ENCODE peak calls at places on chromosomes 7 and 10, in five cellular contexts. W, B, G, I and F are unnamed samples.

GRCh38 chr7:152594801-152595200 is 81.1 kb downstream of the XRCC2 start:
- DNase-seq in B (no peak), G (no peak), W (no peak), I (no peak), F (no peak)

GRCh38 chr7:134355925-134356324 is 39.2 kb upstream of the SLC35B4 start:
- DNase-seq in B (no peak), G (no peak), I (no peak), W (no peak), F (no peak)

GRCh38 chr7:5582532-5582935 is 158.9 kb upstream of the TNRC18 start:
- DNase-seq in G (no peak), W (no peak), B (no peak), I (no peak), F (peak; percentile 64)

GRCh38 chr7:43332193-43332796 is 219.8 kb downstream of the HECW1 start:
- DNase-seq in W (no peak), I (no peak), G (no peak), B (no peak), F (no peak)

GRCh38 chr10:28679941-28680752 is 2.8 kb downstream of the BAMBI start:
- DNase-seq in I (no peak), G (no peak), W (no peak), B (no peak), F (no peak)

GRCh38 chr7:45919231-45919825 is 1.7 kb downstream of the IGFBP3 start:
- DNase-seq in B (no peak), W (no peak), I (no peak), G (no peak), F (no peak)

GRCh38 chr7:106485031-106485551 is 175.9 kb downstream of the CCDC71L start:
- DNase-seq in W (no peak), G (peak; percentile 3), I (no peak), B (peak; percentile 91), F (peak; percentile 11)

GRCh38 chr10:129969528-129970264 is 5.6 kb upstream of the EBF3 start:
- DNase-seq in W (no peak), G (no peak), B (no peak), I (no peak), F (peak; percentile 23)

GRCh38 chr10:34280599-34281374 is 534.3 kb downstream of the PARD3 start:
- DNase-seq in G (peak; percentile 96), I (no peak), B (peak; percentile 93), W (peak; percentile 24), F (no peak)

GRCh38 chr7:15889501-15889900 is 203.0 kb upstream of the MEOX2 start:
- DNase-seq in W (no peak), I (no peak), B (peak; percentile 28), G (peak; percentile 5), F (no peak)

GRCh38 chr10:33193057-33193866 is 141.2 kb downstream of the NRP1 start:
- DNase-seq in W (peak; percentile 75), B (peak; percentile 75), I (peak; percentile 72), G (peak; percentile 87), F (peak; percentile 59)

GRCh38 chr10:19817251-19818046 is 1.2 kb downstream of the PLXDC2 start:
- DNase-seq in W (no peak), G (no peak), B (no peak), I (peak; percentile 2), F (no peak)

GRCh38 chr7:28536259-28536658 is 123.9 kb downstream of the CREB5 start:
- DNase-seq in B (peak; percentile 24), I (peak; percentile 5), G (peak; percentile 60), W (peak; percentile 7), F (no peak)

GRCh38 chr7:30986738-30987137 is 23.0 kb downstream of the GHRHR start:
- DNase-seq in G (no peak), I (no peak), W (no peak), B (no peak), F (no peak)

GRCh38 chr7:92717982-92718716 is 118.2 kb downstream of the CDK6 start:
- DNase-seq in W (peak; percentile 26), G (peak; percentile 77), I (no peak), B (peak; percentile 39), F (peak; percentile 22)

GRCh38 chr7:148772297-148773089 is 73.8 kb downstream of the CUL1 start:
- DNase-seq in I (no peak), B (peak; percentile 95), G (peak; percentile 94), W (peak; percentile 73), F (no peak)

GRCh38 chr10:103542764-103543616 is 49.5 kb downstream of the NEURL1 start:
- DNase-seq in G (peak; percentile 12), I (peak; percentile 16), W (no peak), B (peak; percentile 49), F (peak; percentile 50)

GRCh38 chr10:17872191-17873091 is 63.3 kb downstream of the MRC1 start:
- DNase-seq in G (peak; percentile 6), B (peak; percentile 38), I (no peak), W (peak; percentile 5), F (no peak)

GRCh38 chr10:50497758-50498157 is 126.0 kb downstream of the SGMS1 start:
- DNase-seq in W (no peak), I (no peak), B (peak; percentile 59), G (peak; percentile 62), F (peak; percentile 51)

GRCh38 chr10:49781247-49781646 is 19.1 kb upstream of the OGDHL start:
- DNase-seq in W (no peak), B (peak; percentile 56), G (peak; percentile 38), I (no peak), F (no peak)

GRCh38 chr10:100448977-100449376 is 13.8 kb upstream of the WNT8B start:
- DNase-seq in B (no peak), W (no peak), G (no peak), I (no peak), F (no peak)

GRCh38 chr7:90629306-90629918 is 33.3 kb downstream of the CDK14 start:
- DNase-seq in B (peak; percentile 60), W (no peak), G (peak; percentile 61), I (peak; percentile 12), F (peak; percentile 44)

GRCh38 chr7:5491251-5492044 is 67.8 kb upstream of the TNRC18 start:
- DNase-seq in B (no peak), W (no peak), I (no peak), G (no peak), F (no peak)

GRCh38 chr7:154842608-154843007 is 160.3 kb downstream of the PAXIP1 start:
- DNase-seq in G (no peak), W (no peak), I (no peak), B (no peak), F (no peak)

GRCh38 chr10:110214380-110214826 is 7.0 kb downstream of the MXI1 start:
- DNase-seq in W (no peak), I (no peak), G (no peak), B (no peak), F (peak; percentile 51)

GRCh38 chr10:132001238-132001977 is 19.7 kb upstream of the BNIP3 start:
- DNase-seq in B (no peak), G (no peak), I (no peak), W (no peak), F (no peak)

GRCh38 chr7:102230593-102230992 is 56.1 kb upstream of the SH2B2 start:
- DNase-seq in G (peak; percentile 13), W (no peak), I (no peak), B (peak; percentile 59), F (no peak)

GRCh38 chr10:78337016-78337415 is 303.4 kb downstream of the RPS24 start:
- DNase-seq in I (no peak), G (no peak), W (no peak), B (no peak), F (no peak)

GRCh38 chr7:23938937-23939552 is 229.0 kb downstream of the STK31 start:
- DNase-seq in G (peak; percentile 27), B (peak; percentile 3), W (peak; percentile 25), I (peak; percentile 30), F (peak; percentile 28)

GRCh38 chr7:115005942-115006341 is 84.0 kb downstream of the MDFIC start:
- DNase-seq in B (no peak), G (no peak), W (no peak), I (no peak), F (no peak)

GRCh38 chr7:24869572-24869971 is 110.4 kb downstream of the OSBPL3 start:
- DNase-seq in G (no peak), B (peak; percentile 47), I (no peak), W (no peak), F (no peak)

GRCh38 chr7:130668258-130669050 is at the start of gene COPG2:
- DNase-seq in W (peak; percentile 92), I (peak; percentile 86), B (peak; percentile 58), G (peak; percentile 67), F (peak; percentile 98)

GRCh38 chr10:84540022-84540616 is 211.7 kb downstream of the CCSER2 start:
- DNase-seq in W (peak; percentile 67), B (peak; percentile 86), I (no peak), G (peak; percentile 93), F (no peak)

GRCh38 chr10:104331208-104331838 is 6.9 kb downstream of the ITPRIP start:
- DNase-seq in B (peak; percentile 67), G (peak; percentile 77), W (no peak), I (no peak), F (no peak)

GRCh38 chr7:52540041-52540440 is 495.4 kb upstream of the POM121L12 start:
- DNase-seq in I (no peak), B (no peak), W (no peak), G (no peak), F (no peak)

GRCh38 chr7:66352071-66352470 is 146.9 kb downstream of the TPST1 start:
- DNase-seq in B (no peak), W (no peak), I (no peak), G (peak; percentile 43), F (no peak)
- TF ChIP-seq CTCF in B (peak; percentile 32), W (no peak), I (no peak), G (peak; percentile 47), F (no peak)

GRCh38 chr10:75922435-75922834 is 491.0 kb downstream of the LRMDA start:
- DNase-seq in B (no peak), I (no peak), W (no peak), G (no peak), F (no peak)
- TF ChIP-seq CTCF in B (peak; percentile 32), I (peak; percentile 19), W (peak; percentile 43), G (peak; percentile 60), F (no peak)

GRCh38 chr10:3659518-3659917 is 125.5 kb downstream of the KLF6 start:
- DNase-seq in W (no peak), G (no peak), I (no peak), B (no peak), F (no peak)
- TF ChIP-seq CTCF in W (no peak), G (no peak), I (no peak), B (no peak), F (no peak)

DNA sequence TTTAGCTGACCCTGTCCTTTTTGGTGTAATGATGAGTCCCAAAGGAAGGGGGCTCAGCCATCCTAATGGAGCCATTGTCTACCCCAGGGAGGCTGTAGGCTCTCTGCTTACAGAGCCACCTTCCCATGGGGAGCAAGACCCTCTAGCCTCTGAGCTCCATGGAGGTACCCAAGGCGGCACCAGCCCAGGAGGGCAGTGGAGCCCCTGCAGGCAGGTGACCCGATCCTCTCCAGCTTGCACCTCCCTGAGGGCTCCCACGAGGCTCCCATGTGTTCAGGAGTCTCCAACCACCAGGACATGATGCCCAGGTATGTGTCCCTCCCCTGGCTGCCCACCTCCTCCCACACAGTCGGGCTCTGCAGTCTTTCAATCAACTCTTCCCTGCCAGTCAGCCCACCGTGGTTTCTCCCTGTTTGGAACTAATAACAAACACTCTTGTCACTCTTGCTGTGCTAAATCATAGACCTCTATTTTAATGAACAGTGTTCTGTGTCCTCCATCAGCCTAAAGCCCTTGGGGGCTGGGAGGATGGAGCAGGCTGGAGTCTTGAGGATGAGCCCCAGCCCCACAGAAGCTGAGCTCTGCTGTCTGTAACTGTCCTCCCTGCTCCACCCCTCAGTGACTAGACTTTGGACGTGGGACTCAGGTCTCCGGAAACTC is 298.7 kb downstream of the WDR37 start:
- DNase-seq in W (no peak), I (no peak), B (no peak), G (no peak), F (no peak)
- TF ChIP-seq CTCF in W (no peak), I (no peak), B (no peak), G (no peak), F (no peak)